ENCODE peak calls at places on chromosomes 1 and 21, in four cellular contexts. B, A, Y and U are unnamed samples.

GRCh38 chr1:147760481-147761260 is at the start of gene GJA5:
- DNase-seq in B (no peak), Y (no peak), A (no peak), U (no peak)

GRCh38 chr1:88936223-88936523 is 44.8 kb upstream of the GTF2B start:
- DNase-seq in Y (no peak), B (no peak), A (no peak), U (no peak)

GRCh38 chr1:109768700-109769325 is 5.1 kb upstream of the EPS8L3 start:
- DNase-seq in B (no peak), A (no peak), Y (no peak), U (peak)

GRCh38 chr21:21921410-21922232 is 923.4 kb downstream of the NCAM2 start:
- DNase-seq in B (peak), A (peak), Y (peak), U (no peak)

GRCh38 chr1:33055210-33055991 is 18.7 kb upstream of the AK2 start:
- DNase-seq in B (peak), A (peak), Y (peak), U (peak)

GRCh38 chr1:223233019-223233409 is 90.0 kb upstream of the TLR5 start:
- DNase-seq in B (no peak), A (no peak), Y (no peak), U (no peak)

GRCh38 chr1:33863779-33864178 is at the start of gene HMGB4:
- DNase-seq in B (no peak), A (no peak), Y (no peak), U (no peak)

GRCh38 chr1:218499021-218499691 is 154.0 kb downstream of the TGFB2 start:
- DNase-seq in B (no peak), Y (peak), A (peak), U (no peak)

GRCh38 chr1:44208216-44208615 is 5.1 kb upstream of the DMAP1 start:
- DNase-seq in B (no peak), Y (no peak), A (no peak), U (no peak)

GRCh38 chr1:35560256-35561225 is 2.9 kb downstream of the NCDN start:
- DNase-seq in B (no peak), A (no peak), Y (no peak), U (peak)

GRCh38 chr1:39902121-39902807 is 547 bp upstream of the MYCL start:
- DNase-seq in B (peak), Y (peak), A (peak), U (peak)

GRCh38 chr1:65681101-65681500 is 111.6 kb upstream of the PDE4B start:
- DNase-seq in A (peak), B (no peak), Y (peak), U (no peak)

GRCh38 chr1:6414443-6414844 is 5.3 kb downstream of the HES2 start:
- DNase-seq in Y (peak), A (peak), B (peak), U (no peak)

GRCh38 chr21:45954271-45954670 is 27.3 kb upstream of the COL6A1 start:
- DNase-seq in B (peak), A (peak), Y (no peak), U (no peak)

GRCh38 chr1:153776971-153777370 is 1.8 kb downstream of the SLC27A3 start:
- DNase-seq in A (no peak), B (no peak), Y (no peak), U (no peak)
- H3K4me3 ChIP-seq in A (no peak), B (no peak), Y (no peak), U (no peak)

GRCh38 chr1:244735854-244736561 is 83.1 kb downstream of the DESI2 start:
- DNase-seq in B (no peak), A (no peak), Y (no peak), U (no peak)

GRCh38 chr1:244732846-244733450 is 80.0 kb downstream of the DESI2 start:
- DNase-seq in B (no peak), A (no peak), Y (no peak), U (no peak)

GRCh38 chr1:244731651-244732050 is 78.7 kb downstream of the DESI2 start:
- DNase-seq in Y (no peak), B (no peak), A (no peak), U (no peak)

GRCh38 chr1:244730934-244731434 is 78.1 kb downstream of the DESI2 start:
- DNase-seq in A (peak), Y (no peak), B (no peak), U (no peak)

GRCh38 chr1:244735404-244735803 is 82.5 kb downstream of the DESI2 start:
- DNase-seq in A (no peak), Y (peak), B (no peak), U (no peak)
- H3K27ac ChIP-seq in A (no peak), Y (peak), B (no peak), U (no peak)

GRCh38 chr1:2821970-2822620 is 20.6 kb upstream of the TTC34 start:
- DNase-seq in B (peak), A (no peak), Y (no peak), U (peak)
- H3K4me3 ChIP-seq in B (no peak), A (no peak), Y (no peak), U (no peak)

DNA sequence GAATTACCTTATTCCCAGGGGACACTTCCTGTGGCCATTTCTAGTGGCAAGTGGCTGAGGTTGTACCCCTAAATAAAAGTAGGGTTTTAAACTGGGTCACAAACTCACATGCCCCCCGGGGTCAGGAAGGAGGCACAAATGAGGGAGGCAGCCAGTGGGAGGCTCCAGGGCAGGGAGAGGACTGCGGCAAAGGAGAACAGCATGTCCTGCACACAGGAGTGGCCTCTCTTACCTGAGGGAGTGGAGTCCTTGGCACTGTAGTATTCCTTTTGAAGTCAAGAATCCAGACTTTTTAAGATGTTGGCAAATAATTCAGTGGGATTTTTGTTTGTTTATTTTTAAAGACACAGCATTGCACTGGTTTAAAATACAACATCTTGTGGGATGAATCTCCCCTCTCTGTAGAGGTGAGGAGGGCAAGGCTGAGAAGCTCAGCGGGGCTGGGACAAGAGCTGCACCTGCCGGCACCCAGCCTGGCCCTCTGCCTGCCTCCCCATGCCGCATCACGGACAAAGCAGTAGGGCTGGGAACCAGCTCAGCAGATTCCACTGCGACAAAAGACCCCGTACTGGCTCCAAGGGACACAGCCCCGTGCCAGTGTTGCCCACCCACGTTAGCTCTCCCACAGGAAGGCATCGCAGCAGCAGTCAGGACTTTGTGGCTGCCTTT is 22.2 kb downstream of the SPSB1 start:
- DNase-seq in A (no peak), Y (no peak), B (no peak), U (no peak)
- H3K27ac ChIP-seq in A (peak), Y (no peak), B (no peak), U (peak)

GRCh38 chr1:69943030-69943429 is 262.3 kb downstream of the LRRC40 start:
- DNase-seq in B (no peak), Y (no peak), A (no peak), U (no peak)

DNA sequence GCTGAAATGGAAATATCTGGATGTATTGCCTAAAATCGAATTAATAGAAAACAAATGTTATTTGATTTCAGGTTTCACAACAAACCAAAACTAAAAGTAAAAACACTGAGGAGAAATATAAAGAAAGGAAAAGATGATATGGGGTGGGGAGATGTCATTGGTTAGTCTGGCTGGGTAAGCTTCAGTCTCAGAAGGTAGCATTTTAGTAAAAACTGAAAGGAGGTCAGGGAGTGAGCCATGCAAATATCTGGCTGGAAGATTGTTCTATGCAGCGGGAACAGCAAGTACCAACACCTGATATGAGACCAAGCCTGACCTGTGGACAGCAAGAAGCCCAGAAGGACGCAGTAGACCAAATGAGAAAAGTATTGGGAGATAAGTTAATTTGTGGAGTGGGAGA is 264.6 kb downstream of the LRRC40 start:
- DNase-seq in Y (no peak), A (no peak), B (no peak), U (no peak)
- H3K4me3 ChIP-seq in Y (no peak), A (no peak), B (no peak), U (no peak)

DNA sequence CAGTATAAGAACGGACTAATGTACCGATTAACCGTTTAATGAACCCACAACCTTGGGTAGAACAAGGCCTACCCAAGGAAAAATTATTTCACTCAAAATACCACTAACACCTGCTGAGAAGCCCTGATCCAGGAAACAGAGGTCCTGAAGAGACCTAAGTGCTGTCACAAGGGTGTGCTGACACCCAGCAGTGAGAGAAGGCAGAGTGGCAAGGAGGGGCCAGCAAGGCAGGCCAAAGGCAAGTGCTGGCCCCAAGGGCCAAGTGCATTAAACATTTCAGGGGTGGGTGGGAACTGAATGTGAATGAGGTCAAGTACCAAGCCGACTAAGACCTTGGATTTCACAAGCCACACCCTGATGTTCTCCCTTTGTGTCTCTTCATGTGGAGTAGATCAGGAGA is 9.0 kb downstream of the UBE2G2 start:
- DNase-seq in A (no peak), B (no peak), Y (no peak), U (no peak)
- H3K27ac ChIP-seq in A (no peak), B (no peak), Y (no peak), U (no peak)

GRCh38 chr1:247113733-247114271 is 9.6 kb upstream of the ZNF669 start:
- DNase-seq in B (no peak), Y (no peak), A (no peak), U (no peak)

GRCh38 chr1:247111636-247112478 is 7.7 kb upstream of the ZNF669 start:
- DNase-seq in B (peak), A (peak), Y (peak), U (peak)

GRCh38 chr1:247113094-247113497 is 8.9 kb upstream of the ZNF669 start:
- DNase-seq in B (peak), Y (no peak), A (no peak), U (no peak)

GRCh38 chr1:247111259-247111635 is 7.1 kb upstream of the ZNF669 start:
- DNase-seq in A (no peak), Y (no peak), B (peak), U (no peak)

GRCh38 chr1:247112479-247112781 is 8.3 kb upstream of the ZNF669 start:
- DNase-seq in Y (no peak), A (no peak), B (no peak), U (no peak)
- H3K4me3 ChIP-seq in Y (no peak), A (peak), B (no peak), U (peak)

DNA sequence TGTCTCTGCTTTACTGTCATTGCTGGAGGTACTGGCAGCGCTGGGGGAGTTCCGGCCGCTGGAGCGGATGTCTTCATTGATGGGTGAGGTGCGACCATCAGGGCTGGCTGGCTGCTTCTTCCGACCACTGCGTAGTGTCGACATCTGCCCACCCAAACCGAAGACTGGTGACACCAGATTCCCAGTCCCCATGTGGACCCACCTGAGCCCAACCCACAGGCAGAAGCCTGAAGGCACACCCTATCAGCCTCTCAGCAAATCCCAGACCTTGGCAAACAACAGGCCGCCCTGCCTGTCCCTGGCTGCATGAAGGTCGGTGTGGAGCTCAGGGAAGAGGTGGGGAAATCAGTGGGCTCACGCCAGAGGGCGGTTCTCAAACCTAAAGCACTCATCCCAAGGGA is 44.8 kb downstream of the SLC45A1 start:
- DNase-seq in Y (no peak), A (no peak), B (no peak), U (no peak)
- H3K27ac ChIP-seq in Y (no peak), A (no peak), B (no peak), U (no peak)

GRCh38 chr1:225995919-225996864 is 3.0 kb downstream of the SDE2 start:
- DNase-seq in B (no peak), Y (no peak), A (no peak), U (no peak)
- H3K4me3 ChIP-seq in B (no peak), Y (no peak), A (no peak), U (no peak)